ENCODE peak calls at places on chromosomes 11 and 22, in four cellular contexts. One of them, this sample, is unnamed.

GRCh38 chr22:50089231-50090140 is at the start of gene MOV10L1:
- DNase-seq in GM12878: no peak
- DNase-seq in HepG2: no peak
- DNase-seq in K562: no peak
- DNase-seq in this sample: no peak

GRCh38 chr11:112310414-112310813 is 49.8 kb upstream of the PLET1 start:
- DNase-seq in K562: no peak
- DNase-seq in GM12878: no peak
- DNase-seq in HepG2: no peak
- DNase-seq in this sample: no peak

GRCh38 chr11:42422094-42422493 is 889.7 kb upstream of the API5 start:
- DNase-seq in K562: no peak
- DNase-seq in HepG2: no peak
- DNase-seq in GM12878: no peak
- DNase-seq in this sample: no peak

GRCh38 chr11:79013509-79013908 is 427.3 kb downstream of the TENM4 start:
- DNase-seq in HepG2: no peak
- DNase-seq in GM12878: no peak
- DNase-seq in K562: no peak
- DNase-seq in this sample: no peak

GRCh38 chr11:26632691-26633159 is 60.7 kb upstream of the MUC15 start:
- DNase-seq in GM12878: peak
- DNase-seq in K562: no peak
- DNase-seq in HepG2: no peak
- DNase-seq in this sample: no peak

GRCh38 chr22:44400763-44401060 is 88.0 kb upstream of the SHISAL1 start:
- DNase-seq in GM12878: no peak
- DNase-seq in K562: no peak
- DNase-seq in HepG2: no peak
- DNase-seq in this sample: no peak

GRCh38 chr11:78645226-78646202 is 70.8 kb upstream of the NARS2 start:
- DNase-seq in HepG2: peak
- DNase-seq in GM12878: peak
- DNase-seq in K562: peak
- DNase-seq in this sample: peak

GRCh38 chr11:96292291-96293010 is 50.5 kb downstream of the MAML2 start:
- DNase-seq in HepG2: no peak
- DNase-seq in GM12878: no peak
- DNase-seq in K562: no peak
- DNase-seq in this sample: no peak

GRCh38 chr11:1041936-1042608 is 5.6 kb upstream of the MUC6 start:
- DNase-seq in HepG2: peak
- DNase-seq in GM12878: no peak
- DNase-seq in K562: peak
- DNase-seq in this sample: no peak

GRCh38 chr11:44946268-44946667 is 4.4 kb downstream of the TP53I11 start:
- DNase-seq in GM12878: no peak
- DNase-seq in K562: no peak
- DNase-seq in HepG2: no peak
- DNase-seq in this sample: no peak

GRCh38 chr11:126175261-126175885 is 36.1 kb downstream of the RPUSD4 start:
- DNase-seq in K562: no peak
- DNase-seq in GM12878: no peak
- DNase-seq in HepG2: no peak
- DNase-seq in this sample: no peak

GRCh38 chr11:43954241-43954640 is 11.8 kb downstream of the C11orf96 start:
- DNase-seq in GM12878: no peak
- DNase-seq in K562: no peak
- DNase-seq in HepG2: no peak
- DNase-seq in this sample: no peak

GRCh38 chr11:124481365-124482323 is 36.1 kb upstream of the OR8B8 start:
- DNase-seq in HepG2: peak
- DNase-seq in GM12878: no peak
- DNase-seq in K562: peak
- DNase-seq in this sample: no peak

GRCh38 chr22:21569459-21570161 is 2.1 kb downstream of the UBE2L3 start:
- DNase-seq in K562: peak
- DNase-seq in HepG2: no peak
- DNase-seq in GM12878: no peak
- DNase-seq in this sample: no peak

GRCh38 chr11:95050595-95051202 is 1.5 kb downstream of the KDM4F start:
- DNase-seq in HepG2: no peak
- DNase-seq in GM12878: no peak
- DNase-seq in K562: no peak
- DNase-seq in this sample: no peak

GRCh38 chr11:74696932-74697687 is 34.1 kb downstream of the CHRDL2 start:
- DNase-seq in K562: peak
- DNase-seq in GM12878: no peak
- DNase-seq in HepG2: peak
- DNase-seq in this sample: peak

GRCh38 chr22:23220485-23221350 is 40.4 kb downstream of the BCR start:
- DNase-seq in K562: no peak
- DNase-seq in GM12878: no peak
- DNase-seq in HepG2: no peak
- DNase-seq in this sample: no peak

GRCh38 chr22:50737728-50738648 is at the start of gene ACR:
- DNase-seq in GM12878: no peak
- DNase-seq in K562: no peak
- DNase-seq in HepG2: no peak
- DNase-seq in this sample: peak

GRCh38 chr11:29985248-29985647 is 31.6 kb downstream of the KCNA4 start:
- DNase-seq in GM12878: no peak
- DNase-seq in HepG2: no peak
- DNase-seq in K562: no peak
- DNase-seq in this sample: no peak

GRCh38 chr11:73258104-73258684 is 13.9 kb upstream of the P2RY6 start:
- DNase-seq in GM12878: no peak
- DNase-seq in K562: no peak
- DNase-seq in HepG2: no peak
- DNase-seq in this sample: no peak

GRCh38 chr11:44964526-44965209 is 14.0 kb upstream of the TP53I11 start:
- DNase-seq in HepG2: no peak
- DNase-seq in K562: no peak
- DNase-seq in GM12878: no peak
- DNase-seq in this sample: no peak

GRCh38 chr22:25488244-25489020 is 76.0 kb upstream of the GRK3 start:
- DNase-seq in GM12878: peak
- DNase-seq in HepG2: peak
- DNase-seq in K562: peak
- DNase-seq in this sample: no peak

GRCh38 chr11:76313913-76314740 is 66.8 kb downstream of the THAP12 start:
- DNase-seq in GM12878: no peak
- DNase-seq in HepG2: no peak
- DNase-seq in K562: no peak
- DNase-seq in this sample: peak

GRCh38 chr11:75850787-75851186 is 35.8 kb downstream of the UVRAG start:
- DNase-seq in K562: peak
- DNase-seq in GM12878: no peak
- DNase-seq in HepG2: no peak
- DNase-seq in this sample: no peak

GRCh38 chr11:13137778-13138400 is 128.8 kb downstream of the RASSF10 start:
- DNase-seq in HepG2: peak
- DNase-seq in K562: no peak
- DNase-seq in GM12878: no peak
- DNase-seq in this sample: no peak

GRCh38 chr11:71212871-71213559 is 39.4 kb downstream of the SHANK2 start:
- DNase-seq in GM12878: no peak
- DNase-seq in HepG2: no peak
- DNase-seq in K562: no peak
- DNase-seq in this sample: no peak

GRCh38 chr11:71214553-71215371 is 37.6 kb downstream of the SHANK2 start:
- DNase-seq in GM12878: no peak
- DNase-seq in K562: no peak
- DNase-seq in HepG2: no peak
- DNase-seq in this sample: no peak

GRCh38 chr11:71218789-71219499 is 33.4 kb downstream of the SHANK2 start:
- DNase-seq in GM12878: no peak
- DNase-seq in K562: no peak
- DNase-seq in HepG2: no peak
- DNase-seq in this sample: no peak

GRCh38 chr11:71213696-71214552 is 38.5 kb downstream of the SHANK2 start:
- DNase-seq in K562: no peak
- DNase-seq in GM12878: no peak
- DNase-seq in HepG2: no peak
- DNase-seq in this sample: no peak

DNA sequence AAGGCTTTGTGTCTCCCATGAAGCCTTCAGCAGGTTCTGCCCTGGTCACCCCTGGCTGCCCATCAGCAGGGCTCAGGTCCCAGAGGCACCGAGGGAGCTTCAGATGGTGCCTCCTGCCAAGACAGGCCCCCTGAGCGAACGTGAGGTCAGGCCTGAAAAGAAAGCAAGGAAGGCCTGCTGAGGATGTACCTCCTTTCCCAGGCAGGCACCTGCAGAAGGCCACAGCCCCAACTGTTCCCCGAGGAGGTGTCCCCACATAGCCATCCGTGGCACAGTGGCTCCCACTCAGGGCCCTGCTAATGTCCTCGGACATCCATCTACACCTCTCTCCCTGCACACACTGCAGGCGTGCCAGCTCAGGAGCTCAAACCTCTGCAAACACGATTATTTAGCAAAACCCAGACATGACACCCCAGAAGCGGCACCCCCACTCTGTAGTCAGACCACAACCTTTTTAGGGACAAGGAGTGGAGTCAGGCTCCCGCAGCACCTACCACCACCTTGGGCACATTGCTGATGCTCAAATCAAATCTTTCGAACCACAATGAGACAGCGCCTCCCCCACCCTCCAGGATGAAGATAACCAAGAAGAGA is 36.9 kb downstream of the SHANK2 start:
- DNase-seq in GM12878: no peak
- DNase-seq in K562: no peak
- DNase-seq in HepG2: no peak
- DNase-seq in this sample: no peak
- TF ChIP-seq CBFB in GM12878: no peak
- TF ChIP-seq CBFB in K562: no peak
- TF ChIP-seq CBFB in HepG2: no peak
- TF ChIP-seq CBFB in this sample: no peak

GRCh38 chr22:42151924-42152635 is 21.5 kb upstream of the CYP2D6 start:
- DNase-seq in HepG2: no peak
- DNase-seq in K562: peak
- DNase-seq in GM12878: no peak
- DNase-seq in this sample: peak
- TF ChIP-seq ATF3 in HepG2: no peak
- TF ChIP-seq ATF3 in K562: no peak
- TF ChIP-seq ATF3 in GM12878: no peak
- TF ChIP-seq ATF3 in this sample: no peak

GRCh38 chr11:97498891-97499290 is 1109.1 kb downstream of the JRKL start:
- DNase-seq in HepG2: no peak
- DNase-seq in GM12878: no peak
- DNase-seq in K562: no peak
- DNase-seq in this sample: no peak

GRCh38 chr11:97506360-97506759 is 1116.5 kb downstream of the JRKL start:
- DNase-seq in K562: no peak
- DNase-seq in GM12878: no peak
- DNase-seq in HepG2: no peak
- DNase-seq in this sample: no peak

GRCh38 chr11:97502201-97502600 is 1112.4 kb downstream of the JRKL start:
- DNase-seq in HepG2: no peak
- DNase-seq in GM12878: no peak
- DNase-seq in K562: no peak
- DNase-seq in this sample: no peak
- TF ChIP-seq CBFB in HepG2: no peak
- TF ChIP-seq CBFB in GM12878: no peak
- TF ChIP-seq CBFB in K562: no peak
- TF ChIP-seq CBFB in this sample: no peak

GRCh38 chr11:93085097-93085496 is 112.7 kb downstream of the SLC36A4 start:
- DNase-seq in K562: no peak
- DNase-seq in HepG2: no peak
- DNase-seq in GM12878: no peak
- DNase-seq in this sample: no peak

GRCh38 chr11:93075782-93076181 is 106.3 kb downstream of the MTNR1B start:
- DNase-seq in K562: no peak
- DNase-seq in GM12878: no peak
- DNase-seq in HepG2: no peak
- DNase-seq in this sample: no peak

GRCh38 chr11:93082900-93083299 is 113.4 kb downstream of the MTNR1B start:
- DNase-seq in GM12878: no peak
- DNase-seq in K562: no peak
- DNase-seq in HepG2: no peak
- DNase-seq in this sample: no peak

GRCh38 chr11:93080146-93080759 is 110.8 kb downstream of the MTNR1B start:
- DNase-seq in K562: no peak
- DNase-seq in GM12878: no peak
- DNase-seq in HepG2: no peak
- DNase-seq in this sample: no peak

GRCh38 chr11:93081694-93082093 is 112.2 kb downstream of the MTNR1B start:
- DNase-seq in K562: no peak
- DNase-seq in GM12878: no peak
- DNase-seq in HepG2: no peak
- DNase-seq in this sample: no peak
- TF ChIP-seq ATF3 in K562: no peak
- TF ChIP-seq ATF3 in GM12878: no peak
- TF ChIP-seq ATF3 in HepG2: no peak
- TF ChIP-seq ATF3 in this sample: no peak

GRCh38 chr22:33706100-33706499 is 214.2 kb downstream of the LARGE1 start:
- DNase-seq in HepG2: no peak
- DNase-seq in GM12878: no peak
- DNase-seq in K562: no peak
- DNase-seq in this sample: peak
- TF ChIP-seq CBFB in HepG2: no peak
- TF ChIP-seq CBFB in GM12878: no peak
- TF ChIP-seq CBFB in K562: no peak
- TF ChIP-seq CBFB in this sample: no peak